ENCODE peak calls at places on chromosomes 5 and 9, in ten cellular contexts. E, N, L, D, P, W, U, Z, Q and M are unnamed samples.

GRCh38 chr9:83281306-83282255 is 218.6 kb upstream of the RASEF start:
- DNase-seq in E (no peak), N (no peak), L (no peak), D (peak; percentile 32), P (peak; percentile 15), W (no peak), U (no peak), Z (no peak), Q (peak; percentile 80), M (no peak)

GRCh38 chr5:120465281-120465961 is 1.3 kb downstream of the PRR16 start:
- DNase-seq in E (no peak), N (no peak), L (peak; percentile 64), D (peak; percentile 65), P (peak; percentile 51), W (no peak), U (peak; percentile 26), Z (no peak), Q (peak; percentile 81), M (no peak)

GRCh38 chr9:36207016-36207415 is 16.3 kb downstream of the CLTA start:
- DNase-seq in E (no peak), N (no peak), L (peak; percentile 63), D (no peak), P (no peak), W (no peak), U (no peak), Z (no peak), Q (peak; percentile 40), M (no peak)

GRCh38 chr9:70011366-70011765 is 32.3 kb upstream of the MAMDC2 start:
- DNase-seq in E (no peak), N (no peak), L (peak; percentile 37), D (no peak), P (no peak), W (no peak), U (no peak), Z (no peak), Q (peak; percentile 14), M (no peak)

GRCh38 chr5:113574417-113574816 is 60.9 kb downstream of the YTHDC2 start:
- DNase-seq in E (no peak), N (no peak), L (peak; percentile 96), D (no peak), P (no peak), W (no peak), U (no peak), Z (no peak), Q (no peak), M (no peak)

GRCh38 chr9:79371948-79372555 is 199.7 kb upstream of the TLE4 start:
- DNase-seq in E (no peak), N (no peak), L (peak; percentile 14), D (no peak), P (no peak), W (no peak), U (no peak), Z (no peak), Q (peak; percentile 27), M (no peak)

GRCh38 chr5:135604046-135604445 is 25.3 kb upstream of the CXCL14 start:
- DNase-seq in E (no peak), N (no peak), L (no peak), D (no peak), P (no peak), W (no peak), U (no peak), Z (no peak), Q (no peak), M (no peak)

GRCh38 chr5:54867310-54867944 is 118.0 kb downstream of the ESM1 start:
- DNase-seq in E (no peak), N (peak; percentile 18), L (peak; percentile 75), D (peak; percentile 77), P (no peak), W (no peak), U (no peak), Z (peak; percentile 22), Q (peak; percentile 94), M (no peak)

GRCh38 chr5:29077451-29077850 is 2039.1 kb upstream of the CDH9 start:
- DNase-seq in E (no peak), N (peak; percentile 2), L (no peak), D (no peak), P (no peak), W (no peak), U (no peak), Z (no peak), Q (no peak), M (no peak)

GRCh38 chr9:113963914-113964739 is 88.0 kb downstream of the ZNF618 start:
- DNase-seq in E (no peak), N (no peak), L (no peak), D (no peak), P (no peak), W (no peak), U (no peak), Z (no peak), Q (no peak), M (no peak)

GRCh38 chr5:141388661-141389060 is 1.2 kb downstream of the PCDHGB4 start:
- DNase-seq in E (no peak), N (no peak), L (no peak), D (no peak), P (no peak), W (no peak), U (no peak), Z (no peak), Q (no peak), M (no peak)

GRCh38 chr5:141383345-141383744 is 803 bp downstream of the PCDHGA7 start:
- DNase-seq in E (no peak), N (no peak), L (no peak), D (no peak), P (no peak), W (no peak), U (no peak), Z (no peak), Q (no peak), M (no peak)

GRCh38 chr5:141389153-141390042 is 1.9 kb downstream of the PCDHGB4 start:
- DNase-seq in E (no peak), N (no peak), L (no peak), D (no peak), P (no peak), W (no peak), U (no peak), Z (no peak), Q (no peak), M (no peak)

GRCh38 chr5:141382469-141383294 is at the start of gene PCDHGA7:
- DNase-seq in E (no peak), N (no peak), L (peak; percentile 57), D (no peak), P (no peak), W (no peak), U (no peak), Z (no peak), Q (peak; percentile 61), M (no peak)

GRCh38 chr5:141384471-141385267 is 2.1 kb downstream of the PCDHGA7 start:
- DNase-seq in E (no peak), N (no peak), L (no peak), D (no peak), P (no peak), W (no peak), U (no peak), Z (no peak), Q (no peak), M (no peak)
- H3K9me3 ChIP-seq in E (no peaks in the 10 kb centered on the region), N (no peaks in the 10 kb centered on the region), L (peaks cover 43% of the 10 kb centered on the region), D (no peaks in the 10 kb centered on the region), P (no peaks in the 10 kb centered on the region), W (peaks cover 4% of the 10 kb centered on the region), U (peaks cover 3% of the 10 kb centered on the region), Z (peaks cover 10% of the 10 kb centered on the region), Q (peaks cover 39% of the 10 kb centered on the region), M (peaks cover 85% of the 10 kb centered on the region)

DNA sequence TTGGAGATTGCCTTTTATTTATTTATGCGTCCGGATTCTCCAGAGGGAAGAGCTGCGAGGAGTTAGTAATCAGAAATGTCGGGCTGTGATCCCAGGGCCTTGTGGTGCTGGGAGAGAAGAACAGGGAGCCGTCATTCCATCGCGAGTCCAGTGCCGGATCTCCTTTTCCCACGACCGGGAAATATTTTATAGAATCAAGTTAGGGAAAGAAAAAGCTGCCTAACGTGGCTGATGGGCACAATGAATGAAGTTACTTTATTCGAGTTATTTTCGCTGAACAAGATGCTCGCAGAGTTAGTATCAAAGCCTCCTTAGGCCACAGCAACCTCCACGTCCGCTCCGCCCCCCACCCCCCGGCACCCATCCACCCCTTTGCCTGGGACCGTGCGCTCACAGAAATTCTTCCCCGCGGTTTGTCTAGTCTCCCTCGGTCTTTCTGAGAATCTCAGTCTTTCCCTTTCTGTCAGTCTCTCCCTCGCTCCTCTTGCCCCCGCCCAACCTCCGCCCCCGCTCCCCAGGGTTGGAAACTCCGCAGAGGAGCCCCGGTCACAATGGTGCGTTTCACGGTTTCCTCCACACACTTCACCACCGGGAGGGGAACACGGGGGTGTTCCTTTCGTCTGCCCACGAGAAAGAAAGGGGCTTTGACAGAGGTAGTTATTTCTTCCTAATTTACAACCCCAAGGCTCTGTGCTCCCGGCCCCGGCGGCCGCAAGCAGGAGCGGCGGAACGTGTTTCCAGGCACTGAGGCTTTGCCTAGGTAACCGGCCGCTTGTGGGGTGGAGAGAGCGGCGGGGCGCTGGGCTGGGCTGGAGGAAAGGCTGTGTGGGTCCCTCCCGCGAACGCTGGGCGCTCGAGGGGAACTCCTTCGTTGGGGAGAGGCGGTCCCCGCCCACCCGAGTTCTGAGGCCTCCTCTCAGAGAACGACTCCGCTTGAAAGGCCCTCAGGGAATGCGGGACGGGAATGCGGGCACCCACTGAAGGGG is 2.0 kb downstream of the NR4A3 start:
- DNase-seq in E (no peak), N (no peak), L (peak; percentile 47), D (peak; percentile 46), P (peak; percentile 27), W (peak; percentile 29), U (peak; percentile 30), Z (no peak), Q (peak; percentile 74), M (peak; percentile 51)
- H3K4me1 ChIP-seq in E (peaks cover 46% of the 10 kb centered on the region), N (no peaks in the 10 kb centered on the region), L (no peaks in the 10 kb centered on the region), D (peaks cover 3% of the 10 kb centered on the region), P (peaks cover 8% of the 10 kb centered on the region), W (peaks cover 44% of the 10 kb centered on the region), U (peaks cover 10% of the 10 kb centered on the region), Z (peaks cover 40% of the 10 kb centered on the region), Q (peaks cover 8% of the 10 kb centered on the region), M (peaks cover 56% of the 10 kb centered on the region)

DNA sequence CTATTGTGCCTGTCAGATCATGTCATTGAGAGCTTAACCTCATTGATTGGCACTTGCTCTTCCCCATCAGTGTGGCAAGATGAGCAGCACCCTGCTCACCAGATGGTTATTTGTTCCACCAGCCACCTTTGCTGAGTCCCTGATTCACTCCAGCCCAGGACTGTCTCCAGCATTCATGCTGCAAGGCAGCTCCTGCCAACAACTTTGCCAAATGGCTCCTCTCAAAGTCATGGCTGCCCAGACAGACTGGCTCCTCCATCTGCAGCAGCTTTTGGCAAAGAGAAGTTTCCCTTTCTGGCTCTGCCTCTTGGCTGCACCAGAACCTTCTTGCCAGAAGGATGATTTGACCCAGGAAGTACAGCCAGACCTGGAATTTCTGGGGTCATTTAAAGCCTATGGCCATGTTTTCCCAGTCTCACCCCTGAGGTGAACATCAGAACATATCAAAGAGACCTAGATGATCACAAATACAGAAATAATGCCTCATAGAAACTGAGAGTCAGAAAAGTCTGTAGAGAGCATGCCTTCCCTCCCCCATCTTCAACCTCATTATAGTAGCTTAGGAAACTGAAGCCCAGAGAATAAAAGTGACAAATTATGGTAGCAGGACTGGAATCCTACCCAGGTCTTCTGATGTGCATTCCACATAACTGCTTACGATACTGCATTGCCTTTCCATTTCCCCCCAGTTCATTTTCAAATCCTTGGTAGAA is 10.4 kb downstream of the PPP2R2B start:
- DNase-seq in E (no peak), N (no peak), L (no peak), D (no peak), P (no peak), W (no peak), U (no peak), Z (no peak), Q (no peak), M (no peak)
- H3K9me3 ChIP-seq in E (no peaks in the 10 kb centered on the region), N (no peaks in the 10 kb centered on the region), L (no peaks in the 10 kb centered on the region), D (no peaks in the 10 kb centered on the region), P (no peaks in the 10 kb centered on the region), W (no peaks in the 10 kb centered on the region), U (no peaks in the 10 kb centered on the region), Z (no peaks in the 10 kb centered on the region), Q (no peaks in the 10 kb centered on the region), M (no peaks in the 10 kb centered on the region)

GRCh38 chr9:97479496-97480159 is 21.8 kb upstream of the TMOD1 start:
- DNase-seq in E (no peak), N (no peak), L (no peak), D (no peak), P (no peak), W (no peak), U (no peak), Z (no peak), Q (no peak), M (no peak)
- H3K4me1 ChIP-seq in E (peaks cover 15% of the 10 kb centered on the region), N (no peaks in the 10 kb centered on the region), L (peaks cover 9% of the 10 kb centered on the region), D (peaks cover 5% of the 10 kb centered on the region), P (no peaks in the 10 kb centered on the region), W (no peaks in the 10 kb centered on the region), U (no peaks in the 10 kb centered on the region), Z (peaks cover 8% of the 10 kb centered on the region), Q (no peaks in the 10 kb centered on the region), M (peaks cover 7% of the 10 kb centered on the region)